ENCODE peak calls at places on chromosomes 13 and 19, in four cellular contexts. X is fibroblast of mammary gland; B is activated effector memory CD4-positive, alpha-beta T cell treated with anti-CD3 and anti-CD28 coated beads, Interleukin-2, amount 50 U/mL, for 16 hours; U is NCI-H2081. J is an unnamed sample.

GRCh38 chr19:16071072-16071691 is 5.1 kb upstream of the TPM4 start:
- DNase-seq in X (no peak), B (no peak), U (no peak), J (no peak)

GRCh38 chr13:104296301-104296700 is 1230.1 kb upstream of the SLC10A2 start:
- DNase-seq in X (no peak), B (no peak), U (no peak), J (no peak)

GRCh38 chr13:35917252-35917941 is 213.8 kb downstream of the DCLK1 start:
- DNase-seq in X (no peak), B (no peak), U (peak; percentile 57), J (no peak)

GRCh38 chr13:70541451-70541850 is 433.2 kb upstream of the KLHL1 start:
- DNase-seq in X (no peak), B (no peak), U (no peak), J (no peak)

GRCh38 chr19:5365905-5366304 is 25.3 kb upstream of the PTPRS start:
- DNase-seq in X (no peak), B (no peak), U (no peak), J (no peak)

GRCh38 chr13:46297338-46297737 is 85.6 kb downstream of the LRRC63 start:
- DNase-seq in X (peak; percentile 15), B (no peak), U (no peak), J (no peak)

GRCh38 chr19:18424890-18425514 is 5.8 kb downstream of the SSBP4 start:
- DNase-seq in X (no peak), B (no peak), U (no peak), J (no peak)

GRCh38 chr13:48653074-48654054 is at the start of gene CYSLTR2:
- DNase-seq in X (peak; percentile 49), B (no peak), U (no peak), J (peak; percentile 28)

GRCh38 chr19:3132971-3133792 is 2.7 kb upstream of the GNA15 start:
- DNase-seq in X (no peak), B (peak; percentile 92), U (peak; percentile 89), J (peak; percentile 79)

GRCh38 chr19:56105090-56105701 is 15.9 kb downstream of the ZNF787 start:
- DNase-seq in X (peak; percentile 74), B (peak; percentile 80), U (peak; percentile 91), J (peak; percentile 26)